ENCODE peak calls at places on chromosomes 6 and 20, in six cellular contexts. One of them, this sample, is unnamed.

GRCh38 chr20:37298190-37298939 is 8.9 kb downstream of the MANBAL start:
- DNase-seq in M059J: peak; percentile 72
- DNase-seq in putamen: no peak
- DNase-seq in sciatic nerve: no peak
- DNase-seq in astrocyte of the spinal cord: no peak
- DNase-seq in left ventricle myocardium superior: no peak
- DNase-seq in this sample: no peak

GRCh38 chr20:1562622-1563021 is 5.1 kb upstream of the SIRPD start:
- DNase-seq in M059J: no peak
- DNase-seq in putamen: no peak
- DNase-seq in astrocyte of the spinal cord: no peak
- DNase-seq in left ventricle myocardium superior: no peak
- DNase-seq in sciatic nerve: no peak
- DNase-seq in this sample: no peak

GRCh38 chr20:60000271-60001026 is 42.2 kb downstream of the CDH26 start:
- DNase-seq in M059J: no peak
- DNase-seq in astrocyte of the spinal cord: no peak
- DNase-seq in sciatic nerve: no peak
- DNase-seq in left ventricle myocardium superior: no peak
- DNase-seq in putamen: no peak
- DNase-seq in this sample: no peak

GRCh38 chr6:21080221-21080620 is 513.3 kb upstream of the SOX4 start:
- DNase-seq in sciatic nerve: no peak
- DNase-seq in astrocyte of the spinal cord: no peak
- DNase-seq in putamen: no peak
- DNase-seq in M059J: no peak
- DNase-seq in left ventricle myocardium superior: no peak
- DNase-seq in this sample: no peak

GRCh38 chr20:60206259-60206658 is 248.0 kb downstream of the CDH26 start:
- DNase-seq in sciatic nerve: no peak
- DNase-seq in astrocyte of the spinal cord: peak; percentile 55
- DNase-seq in left ventricle myocardium superior: no peak
- DNase-seq in M059J: peak; percentile 79
- DNase-seq in putamen: no peak
- DNase-seq in this sample: no peak

GRCh38 chr20:2695206-2695983 is 2.8 kb downstream of the EBF4 start:
- DNase-seq in putamen: no peak
- DNase-seq in sciatic nerve: no peak
- DNase-seq in left ventricle myocardium superior: peak; percentile 11
- DNase-seq in M059J: no peak
- DNase-seq in astrocyte of the spinal cord: no peak
- DNase-seq in this sample: peak; percentile 48

GRCh38 chr6:2102316-2102883 is 143.0 kb downstream of the GMDS start:
- DNase-seq in putamen: no peak
- DNase-seq in astrocyte of the spinal cord: peak; percentile 19
- DNase-seq in M059J: no peak
- DNase-seq in left ventricle myocardium superior: no peak
- DNase-seq in sciatic nerve: no peak
- DNase-seq in this sample: no peak

GRCh38 chr6:26347699-26348098 is 17.3 kb upstream of the BTN3A2 start:
- DNase-seq in M059J: no peak
- DNase-seq in sciatic nerve: no peak
- DNase-seq in putamen: no peak
- DNase-seq in left ventricle myocardium superior: no peak
- DNase-seq in astrocyte of the spinal cord: no peak
- DNase-seq in this sample: no peak

GRCh38 chr6:165448210-165448609 is 138.8 kb upstream of the C6orf118 start:
- DNase-seq in left ventricle myocardium superior: no peak
- DNase-seq in sciatic nerve: no peak
- DNase-seq in putamen: no peak
- DNase-seq in M059J: no peak
- DNase-seq in astrocyte of the spinal cord: no peak
- DNase-seq in this sample: no peak

GRCh38 chr20:219290-220115 is 7.6 kb upstream of the DEFB129 start:
- DNase-seq in putamen: no peak
- DNase-seq in sciatic nerve: no peak
- DNase-seq in left ventricle myocardium superior: no peak
- DNase-seq in astrocyte of the spinal cord: no peak
- DNase-seq in M059J: peak; percentile 57
- DNase-seq in this sample: no peak

GRCh38 chr6:151425561-151425960 is 26.4 kb downstream of the RMND1 start:
- DNase-seq in left ventricle myocardium superior: no peak
- DNase-seq in M059J: peak; percentile 79
- DNase-seq in putamen: no peak
- DNase-seq in astrocyte of the spinal cord: peak; percentile 22
- DNase-seq in sciatic nerve: no peak
- DNase-seq in this sample: no peak

GRCh38 chr6:37982320-37982719 is 162.8 kb downstream of the ZFAND3 start:
- DNase-seq in left ventricle myocardium superior: no peak
- DNase-seq in astrocyte of the spinal cord: no peak
- DNase-seq in sciatic nerve: no peak
- DNase-seq in putamen: no peak
- DNase-seq in M059J: no peak
- DNase-seq in this sample: no peak

GRCh38 chr20:41172296-41173140 is 35.2 kb downstream of the PLCG1 start:
- DNase-seq in M059J: no peak
- DNase-seq in sciatic nerve: peak; percentile 56
- DNase-seq in left ventricle myocardium superior: peak; percentile 41
- DNase-seq in putamen: no peak
- DNase-seq in astrocyte of the spinal cord: no peak
- DNase-seq in this sample: peak; percentile 69

GRCh38 chr20:50469796-50470195 is 40.4 kb upstream of the PTPN1 start:
- DNase-seq in left ventricle myocardium superior: no peak
- DNase-seq in sciatic nerve: no peak
- DNase-seq in putamen: no peak
- DNase-seq in M059J: no peak
- DNase-seq in astrocyte of the spinal cord: no peak
- DNase-seq in this sample: no peak

GRCh38 chr6:169667716-169668115 is 34.1 kb downstream of the WDR27 start:
- DNase-seq in putamen: no peak
- DNase-seq in astrocyte of the spinal cord: no peak
- DNase-seq in sciatic nerve: peak; percentile 46
- DNase-seq in left ventricle myocardium superior: no peak
- DNase-seq in M059J: no peak
- DNase-seq in this sample: no peak

GRCh38 chr6:130931683-130932082 is 104.5 kb downstream of the SMLR1 start:
- DNase-seq in putamen: no peak
- DNase-seq in astrocyte of the spinal cord: no peak
- DNase-seq in sciatic nerve: no peak
- DNase-seq in M059J: no peak
- DNase-seq in left ventricle myocardium superior: no peak
- DNase-seq in this sample: no peak

GRCh38 chr6:152845421-152845820 is 94.8 kb downstream of the VIP start:
- DNase-seq in sciatic nerve: no peak
- DNase-seq in astrocyte of the spinal cord: no peak
- DNase-seq in M059J: no peak
- DNase-seq in putamen: no peak
- DNase-seq in left ventricle myocardium superior: no peak
- DNase-seq in this sample: no peak

GRCh38 chr20:54086444-54087134 is 16.2 kb upstream of the BCAS1 start:
- DNase-seq in sciatic nerve: no peak
- DNase-seq in astrocyte of the spinal cord: no peak
- DNase-seq in M059J: peak; percentile 81
- DNase-seq in left ventricle myocardium superior: no peak
- DNase-seq in putamen: no peak
- DNase-seq in this sample: no peak

This sample was measured in suprapubic skin.